ENCODE peak calls at places on chromosomes 16 and 17, in ten cellular contexts. F, H, W, P, M, U, T, Y, R and J are unnamed samples.

GRCh38 chr16:79401157-79401556 is 199.4 kb downstream of the MAF start:
- DNase-seq in F (no peak), H (no peak), W (no peak), P (no peak), M (no peak), U (no peak), T (no peak), Y (no peak), R (no peak), J (no peak)

GRCh38 chr16:86836503-86837125 is 258.3 kb downstream of the FOXL1 start:
- DNase-seq in F (peak), H (no peak), W (no peak), P (no peak), M (no peak), U (no peak), T (no peak), Y (no peak), R (no peak), J (no peak)

GRCh38 chr16:20674684-20675487 is 22.6 kb downstream of the ACSM1 start:
- DNase-seq in F (no peak), H (no peak), W (peak), P (no peak), M (no peak), U (peak), T (no peak), Y (no peak), R (no peak), J (no peak)

GRCh38 chr17:42337442-42337841 is 49.1 kb downstream of the STAT5A start:
- DNase-seq in F (no peak), H (peak), W (no peak), P (no peak), M (peak), U (peak), T (peak), Y (peak), R (no peak), J (no peak)

GRCh38 chr17:79577485-79578187 is 33.2 kb downstream of the RBFOX3 start:
- DNase-seq in F (no peak), H (no peak), W (no peak), P (no peak), M (no peak), U (no peak), T (no peak), Y (no peak), R (no peak), J (no peak)

GRCh38 chr16:65733706-65734105 is 611.8 kb upstream of the CDH11 start:
- DNase-seq in F (no peak), H (no peak), W (no peak), P (no peak), M (no peak), U (no peak), T (no peak), Y (no peak), R (no peak), J (no peak)

GRCh38 chr17:82217530-82218204 is 5.0 kb upstream of the CCDC57 start:
- DNase-seq in F (peak), H (no peak), W (no peak), P (no peak), M (no peak), U (peak), T (no peak), Y (no peak), R (no peak), J (no peak)

GRCh38 chr17:78748730-78749317 is 33.2 kb downstream of the CYTH1 start:
- DNase-seq in F (peak), H (peak), W (no peak), P (no peak), M (peak), U (peak), T (peak), Y (peak), R (peak), J (peak)

GRCh38 chr17:73999246-73999645 is 204.2 kb upstream of the RPL38 start:
- DNase-seq in F (no peak), H (no peak), W (no peak), P (no peak), M (no peak), U (no peak), T (no peak), Y (no peak), R (no peak), J (no peak)

GRCh38 chr16:19748389-19749110 is 30.5 kb downstream of the IQCK start:
- DNase-seq in F (no peak), H (no peak), W (no peak), P (no peak), M (no peak), U (no peak), T (no peak), Y (no peak), R (no peak), J (no peak)

GRCh38 chr17:55168970-55169687 is 95.6 kb upstream of the HLF start:
- DNase-seq in F (no peak), H (no peak), W (no peak), P (no peak), M (no peak), U (no peak), T (no peak), Y (no peak), R (no peak), J (no peak)

GRCh38 chr17:63475491-63476412 is 1.1 kb upstream of the ACE start:
- DNase-seq in F (no peak), H (no peak), W (no peak), P (no peak), M (no peak), U (no peak), T (no peak), Y (no peak), R (no peak), J (no peak)

GRCh38 chr17:18074566-18075272 is 13.0 kb upstream of the DRG2 start:
- DNase-seq in F (no peak), H (no peak), W (no peak), P (no peak), M (no peak), U (no peak), T (no peak), Y (no peak), R (no peak), J (no peak)

GRCh38 chr17:78717431-78717980 is 64.6 kb downstream of the CYTH1 start:
- DNase-seq in F (peak), H (no peak), W (no peak), P (peak), M (no peak), U (no peak), T (no peak), Y (no peak), R (no peak), J (peak)

GRCh38 chr16:56298948-56299602 is 107.8 kb downstream of the GNAO1 start:
- DNase-seq in F (no peak), H (no peak), W (peak), P (peak), M (no peak), U (no peak), T (no peak), Y (no peak), R (no peak), J (no peak)

GRCh38 chr17:30921544-30922196 is at the start of gene ADAP2:
- DNase-seq in F (no peak), H (no peak), W (peak), P (peak), M (no peak), U (peak), T (no peak), Y (no peak), R (peak), J (peak)

GRCh38 chr17:81434079-81434478 is 38.8 kb downstream of the BAHCC1 start:
- DNase-seq in F (no peak), H (no peak), W (no peak), P (no peak), M (no peak), U (no peak), T (no peak), Y (no peak), R (peak), J (no peak)

GRCh38 chr16:27174007-27174406 is 29.3 kb upstream of the KDM8 start:
- DNase-seq in F (no peak), H (peak), W (no peak), P (no peak), M (no peak), U (peak), T (peak), Y (peak), R (no peak), J (peak)

GRCh38 chr17:42276609-42277341 is 584 bp upstream of the STAT5B start:
- DNase-seq in F (peak), H (no peak), W (peak), P (peak), M (no peak), U (peak), T (peak), Y (peak), R (peak), J (no peak)

GRCh38 chr16:27284865-27285675 is 16.5 kb upstream of the NSMCE1 start:
- DNase-seq in F (no peak), H (no peak), W (no peak), P (no peak), M (no peak), U (no peak), T (no peak), Y (no peak), R (no peak), J (no peak)

GRCh38 chr17:21376835-21377690 is 906 bp downstream of the KCNJ12 start:
- DNase-seq in F (no peak), H (no peak), W (no peak), P (no peak), M (no peak), U (no peak), T (no peak), Y (no peak), R (no peak), J (no peak)

GRCh38 chr16:52470601-52471000 is 76.3 kb downstream of the TOX3 start:
- DNase-seq in F (no peak), H (no peak), W (no peak), P (peak), M (no peak), U (no peak), T (no peak), Y (no peak), R (no peak), J (no peak)

GRCh38 chr16:1019934-1020305 is 38.4 kb downstream of the SOX8 start:
- DNase-seq in F (no peak), H (no peak), W (no peak), P (no peak), M (no peak), U (no peak), T (no peak), Y (no peak), R (no peak), J (no peak)

GRCh38 chr17:43578699-43579569 is 32.8 kb upstream of the ETV4 start:
- DNase-seq in F (no peak), H (no peak), W (peak), P (peak), M (no peak), U (peak), T (peak), Y (peak), R (no peak), J (no peak)

GRCh38 chr17:7676533-7676932 is 10.8 kb downstream of the TP53 start:
- DNase-seq in F (no peak), H (no peak), W (no peak), P (no peak), M (no peak), U (no peak), T (no peak), Y (no peak), R (no peak), J (no peak)

GRCh38 chr16:19114359-19115147 is 789 bp downstream of the ITPRIPL2 start:
- DNase-seq in F (peak), H (no peak), W (peak), P (peak), M (no peak), U (no peak), T (no peak), Y (no peak), R (peak), J (peak)

GRCh38 chr17:45363498-45363897 is 46.7 kb upstream of the MAP3K14 start:
- DNase-seq in F (no peak), H (no peak), W (no peak), P (no peak), M (no peak), U (no peak), T (no peak), Y (no peak), R (no peak), J (no peak)

GRCh38 chr17:57956311-57957119 is 1.3 kb upstream of the CUEDC1 start:
- DNase-seq in F (no peak), H (no peak), W (no peak), P (no peak), M (no peak), U (peak), T (peak), Y (peak), R (no peak), J (no peak)

GRCh38 chr16:86239381-86239780 is 270.9 kb upstream of the FOXF1 start:
- DNase-seq in F (no peak), H (no peak), W (no peak), P (no peak), M (no peak), U (no peak), T (no peak), Y (no peak), R (no peak), J (no peak)